ENCODE peak calls at places on chromosome 15, in five cellular contexts. One of them, this sample, is unnamed.

GRCh38 chr15:99439524-99439835 is 126.3 kb upstream of the MEF2A start:
- DNase-seq in body of pancreas: no peak
- DNase-seq in AG08395: no peak
- DNase-seq in LoVo: no peak
- DNase-seq in stimulated activated CD4-positive, alpha-beta T cell treated with anti-CD3 and anti-CD28 coated beads, Interleukin-15, amount 100 ng/mL, for 1 hour: no peak
- DNase-seq in this sample: peak

GRCh38 chr15:72196409-72197044 is 1.1 kb downstream of the GRAMD2A start:
- DNase-seq in body of pancreas: no peak
- DNase-seq in AG08395: peak
- DNase-seq in LoVo: no peak
- DNase-seq in stimulated activated CD4-positive, alpha-beta T cell treated with anti-CD3 and anti-CD28 coated beads, Interleukin-15, amount 100 ng/mL, for 1 hour: no peak
- DNase-seq in this sample: no peak

GRCh38 chr15:65083262-65083701 is 6.7 kb downstream of the KBTBD13 start:
- DNase-seq in body of pancreas: no peak
- DNase-seq in AG08395: no peak
- DNase-seq in LoVo: no peak
- DNase-seq in stimulated activated CD4-positive, alpha-beta T cell treated with anti-CD3 and anti-CD28 coated beads, Interleukin-15, amount 100 ng/mL, for 1 hour: no peak
- DNase-seq in this sample: no peak

GRCh38 chr15:70722266-70723123 is 40.9 kb downstream of the UACA start:
- DNase-seq in body of pancreas: no peak
- DNase-seq in AG08395: peak
- DNase-seq in LoVo: peak
- DNase-seq in stimulated activated CD4-positive, alpha-beta T cell treated with anti-CD3 and anti-CD28 coated beads, Interleukin-15, amount 100 ng/mL, for 1 hour: no peak
- DNase-seq in this sample: no peak

GRCh38 chr15:33675246-33675645 is 293.1 kb upstream of the CHRM5 start:
- DNase-seq in body of pancreas: no peak
- DNase-seq in AG08395: peak
- DNase-seq in LoVo: peak
- DNase-seq in stimulated activated CD4-positive, alpha-beta T cell treated with anti-CD3 and anti-CD28 coated beads, Interleukin-15, amount 100 ng/mL, for 1 hour: no peak
- DNase-seq in this sample: no peak

GRCh38 chr15:26773917-26774316 is 1.1 kb upstream of the GABRB3 start:
- DNase-seq in body of pancreas: no peak
- DNase-seq in AG08395: no peak
- DNase-seq in LoVo: no peak
- DNase-seq in stimulated activated CD4-positive, alpha-beta T cell treated with anti-CD3 and anti-CD28 coated beads, Interleukin-15, amount 100 ng/mL, for 1 hour: no peak
- DNase-seq in this sample: no peak

GRCh38 chr15:91948001-91948608 is 94.6 kb downstream of the SLCO3A1 start:
- DNase-seq in body of pancreas: peak
- DNase-seq in AG08395: no peak
- DNase-seq in LoVo: peak
- DNase-seq in stimulated activated CD4-positive, alpha-beta T cell treated with anti-CD3 and anti-CD28 coated beads, Interleukin-15, amount 100 ng/mL, for 1 hour: no peak
- DNase-seq in this sample: no peak

GRCh38 chr15:96553006-96553405 is 222.5 kb downstream of the NR2F2 start:
- DNase-seq in body of pancreas: no peak
- DNase-seq in AG08395: no peak
- DNase-seq in LoVo: no peak
- DNase-seq in stimulated activated CD4-positive, alpha-beta T cell treated with anti-CD3 and anti-CD28 coated beads, Interleukin-15, amount 100 ng/mL, for 1 hour: no peak
- DNase-seq in this sample: no peak

GRCh38 chr15:40436116-40436891 is 4.4 kb upstream of the BAHD1 start:
- DNase-seq in body of pancreas: peak
- DNase-seq in AG08395: no peak
- DNase-seq in LoVo: peak
- DNase-seq in stimulated activated CD4-positive, alpha-beta T cell treated with anti-CD3 and anti-CD28 coated beads, Interleukin-15, amount 100 ng/mL, for 1 hour: no peak
- DNase-seq in this sample: no peak

GRCh38 chr15:98860647-98861041 is 146.9 kb downstream of the PGPEP1L start:
- DNase-seq in body of pancreas: no peak
- DNase-seq in AG08395: no peak
- DNase-seq in LoVo: no peak
- DNase-seq in stimulated activated CD4-positive, alpha-beta T cell treated with anti-CD3 and anti-CD28 coated beads, Interleukin-15, amount 100 ng/mL, for 1 hour: no peak
- DNase-seq in this sample: no peak

This sample was measured in central memory CD8-positive, alpha-beta T cell.